ENCODE peak calls at places on chromosomes 5 and 9, in six cellular contexts. One of them, this sample, is unnamed.

GRCh38 chr9:24824607-24825006 is 278.9 kb upstream of the IZUMO3 start:
- DNase-seq in uterus: no peak
- DNase-seq in HCT116: no peak
- DNase-seq in Peyer's patch: no peak
- DNase-seq in stomach: no peak
- DNase-seq in spleen: no peak
- DNase-seq in this sample: no peak

GRCh38 chr9:121138973-121139372 is 62.7 kb downstream of the RAB14 start:
- DNase-seq in HCT116: no peak
- DNase-seq in spleen: no peak
- DNase-seq in uterus: no peak
- DNase-seq in Peyer's patch: no peak
- DNase-seq in stomach: no peak
- DNase-seq in this sample: no peak

GRCh38 chr5:104928906-104929520 is 1366.4 kb upstream of the NUDT12 start:
- DNase-seq in HCT116: no peak
- DNase-seq in spleen: peak; percentile 70
- DNase-seq in stomach: no peak
- DNase-seq in uterus: no peak
- DNase-seq in Peyer's patch: no peak
- DNase-seq in this sample: no peak

GRCh38 chr9:31272456-31273295 is 1111.8 kb upstream of the ACO1 start:
- DNase-seq in stomach: no peak
- DNase-seq in Peyer's patch: no peak
- DNase-seq in HCT116: peak; percentile 63
- DNase-seq in uterus: no peak
- DNase-seq in spleen: no peak
- DNase-seq in this sample: no peak

GRCh38 chr5:176578391-176578808 is 29.3 kb downstream of the CDHR2 start:
- DNase-seq in stomach: peak; percentile 80
- DNase-seq in uterus: peak; percentile 40
- DNase-seq in HCT116: peak; percentile 83
- DNase-seq in spleen: no peak
- DNase-seq in Peyer's patch: peak; percentile 66
- DNase-seq in this sample: no peak

GRCh38 chr9:72041775-72042194 is 18.6 kb downstream of the C9orf57 start:
- DNase-seq in Peyer's patch: no peak
- DNase-seq in uterus: peak; percentile 66
- DNase-seq in stomach: no peak
- DNase-seq in HCT116: no peak
- DNase-seq in spleen: no peak
- DNase-seq in this sample: peak; percentile 94

GRCh38 chr9:18799420-18799819 is 233.6 kb downstream of the SAXO1 start:
- DNase-seq in HCT116: no peak
- DNase-seq in spleen: no peak
- DNase-seq in uterus: no peak
- DNase-seq in Peyer's patch: no peak
- DNase-seq in stomach: no peak
- DNase-seq in this sample: no peak

GRCh38 chr5:171839112-171839511 is 53.5 kb downstream of the SMIM23 start:
- DNase-seq in HCT116: no peak
- DNase-seq in stomach: no peak
- DNase-seq in Peyer's patch: no peak
- DNase-seq in uterus: no peak
- DNase-seq in spleen: no peak
- DNase-seq in this sample: no peak

GRCh38 chr5:71932131-71932635 is 175.1 kb upstream of the MAP1B start:
- DNase-seq in uterus: no peak
- DNase-seq in stomach: no peak
- DNase-seq in spleen: no peak
- DNase-seq in Peyer's patch: no peak
- DNase-seq in HCT116: peak; percentile 21
- DNase-seq in this sample: no peak

GRCh38 chr9:37134166-37134565 is 13.8 kb downstream of the ZCCHC7 start:
- DNase-seq in stomach: no peak
- DNase-seq in Peyer's patch: no peak
- DNase-seq in spleen: no peak
- DNase-seq in HCT116: no peak
- DNase-seq in uterus: no peak
- DNase-seq in this sample: no peak

GRCh38 chr5:36950586-36951457 is 74.3 kb downstream of the NIPBL start:
- DNase-seq in HCT116: no peak
- DNase-seq in uterus: no peak
- DNase-seq in Peyer's patch: no peak
- DNase-seq in spleen: no peak
- DNase-seq in stomach: no peak
- DNase-seq in this sample: no peak

GRCh38 chr5:140365941-140366340 is 5.9 kb downstream of the SLC4A9 start:
- DNase-seq in spleen: no peak
- DNase-seq in HCT116: no peak
- DNase-seq in stomach: no peak
- DNase-seq in Peyer's patch: no peak
- DNase-seq in uterus: no peak
- DNase-seq in this sample: peak; percentile 29

GRCh38 chr9:137750563-137750962 is 127.0 kb upstream of the CACNA1B start:
- DNase-seq in uterus: no peak
- DNase-seq in stomach: no peak
- DNase-seq in HCT116: no peak
- DNase-seq in Peyer's patch: no peak
- DNase-seq in spleen: no peak
- DNase-seq in this sample: no peak

GRCh38 chr9:109989296-109989695 is 209.3 kb downstream of the PALM2AKAP2 start:
- DNase-seq in spleen: no peak
- DNase-seq in stomach: no peak
- DNase-seq in uterus: no peak
- DNase-seq in HCT116: no peak
- DNase-seq in Peyer's patch: no peak
- DNase-seq in this sample: no peak

GRCh38 chr5:74915488-74915887 is 49.3 kb upstream of the FAM169A start:
- DNase-seq in stomach: no peak
- DNase-seq in spleen: no peak
- DNase-seq in Peyer's patch: no peak
- DNase-seq in HCT116: no peak
- DNase-seq in uterus: no peak
- DNase-seq in this sample: no peak

GRCh38 chr9:98271479-98271878 is 16.0 kb upstream of the TBC1D2 start:
- DNase-seq in spleen: no peak
- DNase-seq in Peyer's patch: no peak
- DNase-seq in HCT116: no peak
- DNase-seq in stomach: no peak
- DNase-seq in uterus: no peak
- DNase-seq in this sample: no peak

GRCh38 chr9:137521405-137521985 is 28.7 kb downstream of the PNPLA7 start:
- DNase-seq in HCT116: no peak
- DNase-seq in stomach: no peak
- DNase-seq in Peyer's patch: no peak
- DNase-seq in uterus: no peak
- DNase-seq in spleen: no peak
- DNase-seq in this sample: no peak

GRCh38 chr9:13810510-13810909 is 503.4 kb downstream of the NFIB start:
- DNase-seq in Peyer's patch: no peak
- DNase-seq in stomach: no peak
- DNase-seq in uterus: no peak
- DNase-seq in HCT116: no peak
- DNase-seq in spleen: no peak
- DNase-seq in this sample: no peak

GRCh38 chr5:174837919-174838902 is 113.8 kb downstream of the MSX2 start:
- DNase-seq in uterus: peak; percentile 61
- DNase-seq in HCT116: peak; percentile 16
- DNase-seq in stomach: no peak
- DNase-seq in Peyer's patch: no peak
- DNase-seq in spleen: no peak
- DNase-seq in this sample: no peak

GRCh38 chr5:156124713-156125112 is 202.3 kb upstream of the SGCD start:
- DNase-seq in Peyer's patch: no peak
- DNase-seq in HCT116: no peak
- DNase-seq in spleen: no peak
- DNase-seq in uterus: no peak
- DNase-seq in stomach: no peak
- DNase-seq in this sample: no peak

GRCh38 chr5:96969401-96969800 is 33.5 kb downstream of the LNPEP start:
- DNase-seq in HCT116: no peak
- DNase-seq in spleen: no peak
- DNase-seq in uterus: no peak
- DNase-seq in Peyer's patch: no peak
- DNase-seq in stomach: no peak
- DNase-seq in this sample: no peak

GRCh38 chr5:98041661-98042060 is 731.8 kb upstream of the RGMB start:
- DNase-seq in uterus: no peak
- DNase-seq in spleen: no peak
- DNase-seq in HCT116: no peak
- DNase-seq in stomach: no peak
- DNase-seq in Peyer's patch: no peak
- DNase-seq in this sample: no peak

GRCh38 chr5:179148703-179149170 is 88.6 kb downstream of the ZNF354C start:
- DNase-seq in HCT116: no peak
- DNase-seq in uterus: no peak
- DNase-seq in Peyer's patch: no peak
- DNase-seq in spleen: peak; percentile 38
- DNase-seq in stomach: no peak
- DNase-seq in this sample: peak; percentile 44

GRCh38 chr5:148186248-148187003 is 16.4 kb upstream of the SPINK6 start:
- DNase-seq in Peyer's patch: no peak
- DNase-seq in uterus: no peak
- DNase-seq in spleen: no peak
- DNase-seq in stomach: no peak
- DNase-seq in HCT116: no peak
- DNase-seq in this sample: no peak

GRCh38 chr5:143124593-143124992 is 278.9 kb downstream of the NR3C1 start:
- DNase-seq in spleen: no peak
- DNase-seq in HCT116: no peak
- DNase-seq in stomach: no peak
- DNase-seq in Peyer's patch: no peak
- DNase-seq in uterus: no peak
- DNase-seq in this sample: no peak

GRCh38 chr5:124259017-124259416 is 487.4 kb downstream of the ZNF608 start:
- DNase-seq in HCT116: no peak
- DNase-seq in Peyer's patch: no peak
- DNase-seq in spleen: no peak
- DNase-seq in stomach: no peak
- DNase-seq in uterus: no peak
- DNase-seq in this sample: no peak

GRCh38 chr9:124376329-124376728 is 38.9 kb downstream of the PSMB7 start:
- DNase-seq in HCT116: no peak
- DNase-seq in stomach: no peak
- DNase-seq in spleen: no peak
- DNase-seq in Peyer's patch: no peak
- DNase-seq in uterus: no peak
- DNase-seq in this sample: no peak
- H3K36me3 ChIP-seq in HCT116: no peaks in the 10 kb centered on the region
- H3K36me3 ChIP-seq in stomach: peaks cover 43% of the 10 kb centered on the region
- H3K36me3 ChIP-seq in spleen: peaks cover 9% of the 10 kb centered on the region
- H3K36me3 ChIP-seq in Peyer's patch: no peaks in the 10 kb centered on the region
- H3K36me3 ChIP-seq in uterus: no peaks in the 10 kb centered on the region
- H3K36me3 ChIP-seq in this sample: no peaks in the 10 kb centered on the region

GRCh38 chr9:99827244-99827643 is 5.6 kb downstream of the NR4A3 start:
- DNase-seq in uterus: no peak
- DNase-seq in Peyer's patch: no peak
- DNase-seq in spleen: no peak
- DNase-seq in stomach: no peak
- DNase-seq in HCT116: no peak
- DNase-seq in this sample: no peak

GRCh38 chr9:99828054-99828416 is 6.3 kb downstream of the NR4A3 start:
- DNase-seq in spleen: no peak
- DNase-seq in HCT116: no peak
- DNase-seq in stomach: no peak
- DNase-seq in Peyer's patch: no peak
- DNase-seq in uterus: no peak
- DNase-seq in this sample: no peak

GRCh38 chr9:99826579-99826978 is 4.9 kb downstream of the NR4A3 start:
- DNase-seq in spleen: no peak
- DNase-seq in HCT116: no peak
- DNase-seq in stomach: no peak
- DNase-seq in uterus: no peak
- DNase-seq in Peyer's patch: no peak
- DNase-seq in this sample: no peak

GRCh38 chr9:99825158-99826046 is 3.7 kb downstream of the NR4A3 start:
- DNase-seq in HCT116: no peak
- DNase-seq in uterus: no peak
- DNase-seq in spleen: peak; percentile 79
- DNase-seq in stomach: no peak
- DNase-seq in Peyer's patch: no peak
- DNase-seq in this sample: no peak

GRCh38 chr9:99828417-99829176 is 6.9 kb downstream of the NR4A3 start:
- DNase-seq in Peyer's patch: no peak
- DNase-seq in uterus: no peak
- DNase-seq in HCT116: no peak
- DNase-seq in stomach: no peak
- DNase-seq in spleen: no peak
- DNase-seq in this sample: peak; percentile 67
- TF ChIP-seq POLR2A in Peyer's patch: no peak
- TF ChIP-seq POLR2A in uterus: no peak
- TF ChIP-seq POLR2A in HCT116: no peak
- TF ChIP-seq POLR2A in stomach: no peak
- TF ChIP-seq POLR2A in spleen: no peak
- TF ChIP-seq POLR2A in this sample: no peak

GRCh38 chr5:58929726-58930125 is 346.9 kb downstream of the RAB3C start:
- DNase-seq in HCT116: no peak
- DNase-seq in stomach: no peak
- DNase-seq in spleen: no peak
- DNase-seq in uterus: no peak
- DNase-seq in Peyer's patch: no peak
- DNase-seq in this sample: no peak
- H3K27ac ChIP-seq in HCT116: no peak overlapping the region
- H3K27ac ChIP-seq in stomach: no peak overlapping the region
- H3K27ac ChIP-seq in spleen: no peak overlapping the region
- H3K27ac ChIP-seq in uterus: no peak overlapping the region
- H3K27ac ChIP-seq in Peyer's patch: no peak overlapping the region
- H3K27ac ChIP-seq in this sample: no peak overlapping the region

GRCh38 chr9:122857810-122858209 is 29.4 kb upstream of the PDCL start:
- DNase-seq in uterus: no peak
- DNase-seq in Peyer's patch: no peak
- DNase-seq in stomach: no peak
- DNase-seq in HCT116: no peak
- DNase-seq in spleen: no peak
- DNase-seq in this sample: no peak
- H3K36me3 ChIP-seq in uterus: no peaks in the 10 kb centered on the region
- H3K36me3 ChIP-seq in Peyer's patch: no peaks in the 10 kb centered on the region
- H3K36me3 ChIP-seq in stomach: peaks cover 63% of the 10 kb centered on the region
- H3K36me3 ChIP-seq in HCT116: peaks cover 49% of the 10 kb centered on the region
- H3K36me3 ChIP-seq in spleen: peaks cover 55% of the 10 kb centered on the region
- H3K36me3 ChIP-seq in this sample: peaks cover 11% of the 10 kb centered on the region